ENCODE peak calls at places on chromosomes 3 and 15, in five cellular contexts. One of them, this sample, is unnamed.

GRCh38 chr15:52280326-52281084 is 15.1 kb downstream of the MYO5C start:
- DNase-seq in CD8-positive, alpha-beta memory T cell: no peak
- DNase-seq in mesendoderm: no peak
- DNase-seq in IMR-90: no peak
- DNase-seq in PC-9: no peak
- DNase-seq in this sample: no peak

GRCh38 chr3:172171396-172172075 is 132.2 kb downstream of the FNDC3B start:
- DNase-seq in CD8-positive, alpha-beta memory T cell: no peak
- DNase-seq in mesendoderm: no peak
- DNase-seq in IMR-90: no peak
- DNase-seq in PC-9: no peak
- DNase-seq in this sample: peak; percentile 55

GRCh38 chr3:61030469-61031035 is 220.7 kb downstream of the FHIT start:
- DNase-seq in CD8-positive, alpha-beta memory T cell: no peak
- DNase-seq in mesendoderm: no peak
- DNase-seq in IMR-90: no peak
- DNase-seq in PC-9: no peak
- DNase-seq in this sample: no peak

GRCh38 chr15:80550910-80551265 is 144.2 kb upstream of the ABHD17C start:
- DNase-seq in CD8-positive, alpha-beta memory T cell: no peak
- DNase-seq in mesendoderm: no peak
- DNase-seq in IMR-90: peak; percentile 68
- DNase-seq in PC-9: no peak
- DNase-seq in this sample: no peak

GRCh38 chr3:72058493-72059081 is 273.6 kb upstream of the PROK2 start:
- DNase-seq in CD8-positive, alpha-beta memory T cell: no peak
- DNase-seq in mesendoderm: no peak
- DNase-seq in IMR-90: no peak
- DNase-seq in PC-9: no peak
- DNase-seq in this sample: no peak

GRCh38 chr15:72242775-72243370 is 11.9 kb upstream of the PKM start:
- DNase-seq in CD8-positive, alpha-beta memory T cell: no peak
- DNase-seq in mesendoderm: peak; percentile 98
- DNase-seq in IMR-90: no peak
- DNase-seq in PC-9: no peak
- DNase-seq in this sample: no peak

GRCh38 chr15:74045184-74045583 is 37.2 kb downstream of the GOLGA6A start:
- DNase-seq in CD8-positive, alpha-beta memory T cell: no peak
- DNase-seq in mesendoderm: no peak
- DNase-seq in IMR-90: no peak
- DNase-seq in PC-9: no peak
- DNase-seq in this sample: no peak

GRCh38 chr3:150158974-150159625 is 188.4 kb upstream of the PFN2 start:
- DNase-seq in CD8-positive, alpha-beta memory T cell: no peak
- DNase-seq in mesendoderm: no peak
- DNase-seq in IMR-90: peak; percentile 44
- DNase-seq in PC-9: no peak
- DNase-seq in this sample: no peak

GRCh38 chr3:194375473-194375872 is 5.9 kb upstream of the LRRC15 start:
- DNase-seq in CD8-positive, alpha-beta memory T cell: no peak
- DNase-seq in mesendoderm: peak; percentile 90
- DNase-seq in IMR-90: no peak
- DNase-seq in PC-9: no peak
- DNase-seq in this sample: no peak

GRCh38 chr15:48981941-48982340 is 18.2 kb upstream of the SHC4 start:
- DNase-seq in CD8-positive, alpha-beta memory T cell: no peak
- DNase-seq in mesendoderm: no peak
- DNase-seq in IMR-90: no peak
- DNase-seq in PC-9: no peak
- DNase-seq in this sample: no peak

GRCh38 chr3:114178770-114179368 is at the start of gene DRD3:
- DNase-seq in CD8-positive, alpha-beta memory T cell: no peak
- DNase-seq in mesendoderm: peak; percentile 80
- DNase-seq in IMR-90: peak; percentile 44
- DNase-seq in PC-9: no peak
- DNase-seq in this sample: peak; percentile 92

GRCh38 chr3:57130426-57131209 is 34.5 kb downstream of the IL17RD start:
- DNase-seq in CD8-positive, alpha-beta memory T cell: no peak
- DNase-seq in mesendoderm: peak; percentile 100
- DNase-seq in IMR-90: no peak
- DNase-seq in PC-9: no peak
- DNase-seq in this sample: peak; percentile 99

GRCh38 chr3:39267631-39268553 is 11.9 kb downstream of the CX3CR1 start:
- DNase-seq in CD8-positive, alpha-beta memory T cell: peak; percentile 71
- DNase-seq in mesendoderm: no peak
- DNase-seq in IMR-90: no peak
- DNase-seq in PC-9: no peak
- DNase-seq in this sample: no peak

GRCh38 chr3:87495946-87496345 is 219.6 kb upstream of the POU1F1 start:
- DNase-seq in CD8-positive, alpha-beta memory T cell: no peak
- DNase-seq in mesendoderm: no peak
- DNase-seq in IMR-90: no peak
- DNase-seq in PC-9: no peak
- DNase-seq in this sample: no peak

GRCh38 chr3:5030152-5030551 is 50.9 kb downstream of the BHLHE40 start:
- DNase-seq in CD8-positive, alpha-beta memory T cell: no peak
- DNase-seq in mesendoderm: no peak
- DNase-seq in IMR-90: no peak
- DNase-seq in PC-9: no peak
- DNase-seq in this sample: no peak

GRCh38 chr3:188365184-188365583 is 211.2 kb downstream of the LPP start:
- DNase-seq in CD8-positive, alpha-beta memory T cell: no peak
- DNase-seq in mesendoderm: no peak
- DNase-seq in IMR-90: no peak
- DNase-seq in PC-9: no peak
- DNase-seq in this sample: no peak

GRCh38 chr3:22792533-22792932 is 410.6 kb upstream of the UBE2E2 start:
- DNase-seq in CD8-positive, alpha-beta memory T cell: no peak
- DNase-seq in mesendoderm: no peak
- DNase-seq in IMR-90: no peak
- DNase-seq in PC-9: no peak
- DNase-seq in this sample: peak; percentile 6

GRCh38 chr3:143634991-143635390 is 213.3 kb downstream of the SLC9A9 start:
- DNase-seq in CD8-positive, alpha-beta memory T cell: no peak
- DNase-seq in mesendoderm: no peak
- DNase-seq in IMR-90: no peak
- DNase-seq in PC-9: no peak
- DNase-seq in this sample: no peak

GRCh38 chr3:29440321-29441019 is 159.6 kb downstream of the RBMS3 start:
- DNase-seq in CD8-positive, alpha-beta memory T cell: no peak
- DNase-seq in mesendoderm: peak; percentile 33
- DNase-seq in IMR-90: no peak
- DNase-seq in PC-9: no peak
- DNase-seq in this sample: peak; percentile 30

GRCh38 chr15:76190767-76191538 is 120.3 kb downstream of the ETFA start:
- DNase-seq in CD8-positive, alpha-beta memory T cell: peak; percentile 43
- DNase-seq in mesendoderm: peak; percentile 86
- DNase-seq in IMR-90: peak; percentile 62
- DNase-seq in PC-9: peak; percentile 50
- DNase-seq in this sample: peak; percentile 96

GRCh38 chr3:187295635-187296034 is 4.1 kb upstream of the MASP1 start:
- DNase-seq in CD8-positive, alpha-beta memory T cell: no peak
- DNase-seq in mesendoderm: peak; percentile 59
- DNase-seq in IMR-90: no peak
- DNase-seq in PC-9: no peak
- DNase-seq in this sample: peak; percentile 61

GRCh38 chr3:25372167-25372566 is 55.9 kb upstream of the RARB start:
- DNase-seq in CD8-positive, alpha-beta memory T cell: no peak
- DNase-seq in mesendoderm: no peak
- DNase-seq in IMR-90: no peak
- DNase-seq in PC-9: no peak
- DNase-seq in this sample: no peak

GRCh38 chr3:140205598-140205997 is 270.6 kb downstream of the CLSTN2 start:
- DNase-seq in CD8-positive, alpha-beta memory T cell: no peak
- DNase-seq in mesendoderm: peak; percentile 66
- DNase-seq in IMR-90: no peak
- DNase-seq in PC-9: no peak
- DNase-seq in this sample: no peak

GRCh38 chr3:185653949-185654757 is 68.1 kb downstream of the SENP2 start:
- DNase-seq in CD8-positive, alpha-beta memory T cell: no peak
- DNase-seq in mesendoderm: no peak
- DNase-seq in IMR-90: no peak
- DNase-seq in PC-9: no peak
- DNase-seq in this sample: no peak
- H3K36me3 ChIP-seq in CD8-positive, alpha-beta memory T cell: no peaks in the 10 kb centered on the region
- H3K36me3 ChIP-seq in mesendoderm: peaks cover 19% of the 10 kb centered on the region
- H3K36me3 ChIP-seq in IMR-90: peaks cover 63% of the 10 kb centered on the region
- H3K36me3 ChIP-seq in PC-9: peaks cover 70% of the 10 kb centered on the region
- H3K36me3 ChIP-seq in this sample: peaks cover 28% of the 10 kb centered on the region

DNA sequence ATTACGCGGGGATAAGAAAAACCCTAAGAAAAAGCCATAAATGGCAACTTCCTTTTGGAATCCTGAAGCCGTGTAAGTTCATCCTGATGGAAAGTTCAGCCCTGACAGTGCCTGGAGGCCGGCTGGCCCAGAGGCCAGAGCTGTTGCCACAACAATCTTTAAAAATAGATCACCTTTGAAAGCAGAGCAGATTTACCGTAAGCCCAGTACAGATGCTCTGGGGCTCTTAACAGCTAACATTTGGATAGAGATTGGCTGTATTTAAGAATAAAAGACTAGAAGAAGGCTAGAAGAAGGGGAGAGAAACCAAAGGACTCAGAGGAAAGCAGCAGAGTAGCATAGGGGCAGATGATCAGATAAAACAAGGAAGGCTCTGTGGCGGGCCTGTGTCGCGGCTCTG is 69.7 kb downstream of the SYNM start:
- DNase-seq in CD8-positive, alpha-beta memory T cell: no peak
- DNase-seq in mesendoderm: no peak
- DNase-seq in IMR-90: no peak
- DNase-seq in PC-9: no peak
- DNase-seq in this sample: no peak
- H3K36me3 ChIP-seq in CD8-positive, alpha-beta memory T cell: no peaks in the 10 kb centered on the region
- H3K36me3 ChIP-seq in mesendoderm: no peaks in the 10 kb centered on the region
- H3K36me3 ChIP-seq in IMR-90: peaks cover 13% of the 10 kb centered on the region
- H3K36me3 ChIP-seq in PC-9: no peaks in the 10 kb centered on the region
- H3K36me3 ChIP-seq in this sample: no peaks in the 10 kb centered on the region

DNA sequence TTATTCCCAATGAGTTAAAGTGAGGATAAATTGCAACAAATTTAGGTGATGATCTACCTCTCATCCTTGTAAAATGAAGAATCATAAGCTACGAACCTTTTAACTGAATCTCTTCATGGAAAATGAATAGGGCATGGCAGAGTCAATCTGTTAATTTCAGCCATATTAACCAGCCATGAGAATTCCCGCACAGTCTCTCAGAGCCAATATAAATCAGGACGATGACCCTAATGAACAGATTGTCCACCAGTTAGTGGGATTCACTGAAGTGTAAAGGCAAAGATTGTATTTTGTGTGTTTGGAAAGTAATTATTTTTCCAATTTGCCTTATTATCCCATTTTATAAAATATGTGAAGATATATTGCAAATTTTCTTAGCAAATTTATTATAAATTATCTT is 183.8 kb downstream of the CADM2 start:
- DNase-seq in CD8-positive, alpha-beta memory T cell: no peak
- DNase-seq in mesendoderm: no peak
- DNase-seq in IMR-90: no peak
- DNase-seq in PC-9: no peak
- DNase-seq in this sample: no peak
- H3K36me3 ChIP-seq in CD8-positive, alpha-beta memory T cell: no peaks in the 10 kb centered on the region
- H3K36me3 ChIP-seq in mesendoderm: no peaks in the 10 kb centered on the region
- H3K36me3 ChIP-seq in IMR-90: no peaks in the 10 kb centered on the region
- H3K36me3 ChIP-seq in PC-9: no peaks in the 10 kb centered on the region
- H3K36me3 ChIP-seq in this sample: no peaks in the 10 kb centered on the region

GRCh38 chr15:90623854-90624253 is 93.3 kb upstream of the BLM start:
- DNase-seq in CD8-positive, alpha-beta memory T cell: no peak
- DNase-seq in mesendoderm: no peak
- DNase-seq in IMR-90: no peak
- DNase-seq in PC-9: no peak
- DNase-seq in this sample: no peak

GRCh38 chr15:90625037-90625436 is 92.1 kb upstream of the BLM start:
- DNase-seq in CD8-positive, alpha-beta memory T cell: no peak
- DNase-seq in mesendoderm: no peak
- DNase-seq in IMR-90: no peak
- DNase-seq in PC-9: no peak
- DNase-seq in this sample: no peak

GRCh38 chr15:90619939-90620338 is 90.2 kb downstream of the CRTC3 start:
- DNase-seq in CD8-positive, alpha-beta memory T cell: no peak
- DNase-seq in mesendoderm: no peak
- DNase-seq in IMR-90: no peak
- DNase-seq in PC-9: no peak
- DNase-seq in this sample: no peak

GRCh38 chr15:90620379-90621134 is 90.8 kb downstream of the CRTC3 start:
- DNase-seq in CD8-positive, alpha-beta memory T cell: no peak
- DNase-seq in mesendoderm: no peak
- DNase-seq in IMR-90: no peak
- DNase-seq in PC-9: no peak
- DNase-seq in this sample: no peak

DNA sequence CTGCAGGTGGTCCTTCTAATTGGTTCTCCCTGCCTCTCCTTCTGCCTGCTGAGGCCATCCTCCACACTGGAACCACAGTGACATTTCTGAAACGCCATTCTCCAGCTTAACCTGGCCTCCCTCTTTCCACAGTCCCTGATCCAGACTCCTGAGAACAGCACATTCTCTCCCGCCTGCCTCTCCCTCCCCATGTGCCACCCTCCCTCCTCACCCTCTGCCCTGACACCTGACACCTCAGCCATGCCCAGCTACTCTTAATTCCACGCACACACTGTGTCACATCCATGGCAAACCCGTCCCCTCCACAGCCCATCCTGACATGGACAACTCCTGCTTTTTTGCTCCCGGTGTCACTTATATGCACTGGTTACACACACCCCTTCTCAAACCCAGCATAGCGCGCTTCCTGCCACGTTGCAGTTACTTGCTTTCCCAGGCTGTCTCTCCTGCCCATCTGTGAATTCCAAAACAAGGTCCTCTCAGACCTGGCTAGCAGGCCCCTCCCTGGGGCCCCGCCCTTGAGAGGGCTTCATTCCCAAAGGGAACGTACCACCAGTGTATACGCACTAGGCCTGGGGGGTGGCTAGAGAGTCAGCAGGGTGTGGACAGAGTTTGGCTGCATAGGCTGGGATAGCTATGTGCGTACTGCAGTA is 92.7 kb upstream of the BLM start:
- DNase-seq in CD8-positive, alpha-beta memory T cell: no peak
- DNase-seq in mesendoderm: no peak
- DNase-seq in IMR-90: no peak
- DNase-seq in PC-9: no peak
- DNase-seq in this sample: no peak
- H3K36me3 ChIP-seq in CD8-positive, alpha-beta memory T cell: peaks cover 48% of the 10 kb centered on the region
- H3K36me3 ChIP-seq in mesendoderm: no peaks in the 10 kb centered on the region
- H3K36me3 ChIP-seq in IMR-90: peaks cover 64% of the 10 kb centered on the region
- H3K36me3 ChIP-seq in PC-9: no peaks in the 10 kb centered on the region
- H3K36me3 ChIP-seq in this sample: no peaks in the 10 kb centered on the region